ENCODE peak calls at places on chromosomes 3 and 15, in six cellular contexts. H, U, A, F, N and Q are unnamed samples.

GRCh38 chr15:66721020-66721419 is 19.0 kb downstream of the SMAD6 start:
- DNase-seq in U (no peak), H (no peak), A (no peak), F (no peak), N (no peak), Q (no peak)

GRCh38 chr3:30421261-30421660 is 185.1 kb upstream of the TGFBR2 start:
- DNase-seq in H (no peak), A (peak; percentile 84), N (peak; percentile 78), U (peak; percentile 41), F (no peak), Q (no peak)

GRCh38 chr15:31435891-31436628 is 109.4 kb downstream of the KLF13 start:
- DNase-seq in H (no peak), U (no peak), A (no peak), N (no peak), F (no peak), Q (no peak)

GRCh38 chr3:8518138-8518537 is 16.5 kb downstream of the LMCD1 start:
- DNase-seq in F (no peak), H (no peak), A (peak; percentile 82), N (peak; percentile 59), U (no peak), Q (no peak)

GRCh38 chr3:156359337-156359736 is 195.6 kb downstream of the SSR3 start:
- DNase-seq in A (no peak), U (no peak), F (no peak), H (no peak), N (no peak), Q (no peak)

GRCh38 chr15:47551079-47551478 is 166.2 kb upstream of the SEMA6D start:
- DNase-seq in H (no peak), U (no peak), F (no peak), A (no peak), N (no peak), Q (no peak)

GRCh38 chr15:31292391-31293020 is 34.1 kb upstream of the KLF13 start:
- DNase-seq in H (no peak), N (no peak), A (no peak), F (no peak), U (no peak), Q (no peak)

GRCh38 chr3:40504636-40505430 is 1.0 kb upstream of the ZNF620 start:
- DNase-seq in A (peak; percentile 99), H (no peak), N (peak; percentile 99), F (no peak), U (peak; percentile 67), Q (no peak)

GRCh38 chr3:25293736-25294135 is 134.3 kb upstream of the RARB start:
- DNase-seq in H (no peak), F (no peak), U (no peak), N (no peak), A (no peak), Q (no peak)

GRCh38 chr3:98021821-98022220 is 13.3 kb downstream of the GABRR3 start:
- DNase-seq in A (peak; percentile 63), F (no peak), H (no peak), U (peak; percentile 5), N (peak; percentile 62), Q (no peak)

GRCh38 chr15:51736646-51737537 is 563 bp downstream of the LYSMD2 start:
- DNase-seq in A (no peak), U (no peak), H (peak; percentile 73), F (peak; percentile 93), N (no peak), Q (no peak)

GRCh38 chr3:129619726-129620162 is 13.3 kb upstream of the PLXND1 start:
- DNase-seq in F (peak; percentile 60), A (no peak), U (no peak), H (peak; percentile 49), N (no peak), Q (no peak)

GRCh38 chr3:121295966-121296365 is 249.8 kb downstream of the POLQ start:
- DNase-seq in A (no peak), F (no peak), U (no peak), H (no peak), N (peak; percentile 31), Q (no peak)

GRCh38 chr3:21417991-21418390 is 333.0 kb downstream of the ZNF385D start:
- DNase-seq in H (no peak), U (no peak), A (no peak), F (no peak), N (no peak), Q (no peak)

GRCh38 chr3:194667363-194667762 is 4.6 kb downstream of the LSG1 start:
- DNase-seq in H (no peak), U (no peak), A (no peak), F (no peak), N (no peak), Q (no peak)

GRCh38 chr3:48776854-48777253 is 59.8 kb upstream of the IP6K2 start:
- DNase-seq in F (no peak), U (no peak), H (no peak), N (no peak), A (no peak), Q (no peak)

GRCh38 chr15:74373056-74373650 is 5.7 kb upstream of the CYP11A1 start:
- DNase-seq in A (no peak), F (no peak), N (no peak), U (no peak), H (no peak), Q (no peak)

GRCh38 chr3:14204605-14205284 is 26.1 kb downstream of the LSM3 start:
- DNase-seq in N (peak; percentile 84), U (no peak), F (no peak), A (peak; percentile 71), H (no peak), Q (no peak)

GRCh38 chr3:51962854-51963530 is 4.3 kb downstream of the PCBP4 start:
- DNase-seq in N (no peak), A (peak; percentile 31), F (no peak), H (no peak), U (no peak), Q (no peak)

GRCh38 chr15:25784876-25785642 is 78.1 kb downstream of the ATP10A start:
- DNase-seq in F (no peak), A (peak; percentile 94), U (no peak), N (no peak), H (no peak), Q (no peak)

GRCh38 chr3:71132995-71133730 is 450.4 kb downstream of the FOXP1 start:
- DNase-seq in F (no peak), H (no peak), U (no peak), A (no peak), N (no peak), Q (no peak)

GRCh38 chr3:161372321-161373260 is 1.3 kb upstream of the SPTSSB start:
- DNase-seq in U (no peak), N (peak; percentile 2), A (no peak), H (peak; percentile 37), F (peak; percentile 79), Q (peak; percentile 70)

GRCh38 chr3:153752405-153753027 is 368.7 kb upstream of the ARHGEF26 start:
- DNase-seq in H (no peak), F (no peak), N (no peak), A (no peak), U (no peak), Q (no peak)

GRCh38 chr3:33186524-33187367 is 31.9 kb downstream of the SUSD5 start:
- DNase-seq in U (no peak), F (no peak), H (no peak), A (peak; percentile 15), N (no peak), Q (no peak)

GRCh38 chr3:150495149-150495548 is 51.1 kb downstream of the SERP1 start:
- DNase-seq in F (no peak), H (no peak), U (no peak), A (peak; percentile 11), N (no peak), Q (no peak)
- TF ChIP-seq CTCF in F (no peak), H (no peak), U (no peak), A (no peak), N (no peak), Q (no peak)

GRCh38 chr3:34882764-34883163 is 756.6 kb upstream of the ARPP21 start:
- DNase-seq in N (no peak), A (no peak), H (no peak), F (no peak), U (no peak), Q (no peak)
- TF ChIP-seq CTCF in N (no peak), A (no peak), H (no peak), F (no peak), U (no peak), Q (peak; percentile 55)

GRCh38 chr3:189267981-189268613 is 96.3 kb downstream of the TPRG1 start:
- DNase-seq in U (no peak), N (no peak), H (no peak), A (no peak), F (no peak), Q (no peak)
- TF ChIP-seq CTCF in U (peak; percentile 6), N (peak; percentile 48), H (peak; percentile 17), A (peak; percentile 9), F (peak; percentile 5), Q (peak; percentile 35)

GRCh38 chr15:38427380-38427779 is 26.5 kb upstream of the FAM98B start:
- DNase-seq in U (no peak), H (no peak), A (no peak), N (no peak), F (no peak), Q (no peak)
- TF ChIP-seq CTCF in U (no peak), H (no peak), A (no peak), N (no peak), F (no peak), Q (no peak)

GRCh38 chr15:99268431-99268830 is 17.1 kb downstream of the LRRC28 start:
- DNase-seq in A (no peak), H (no peak), F (no peak), U (no peak), N (no peak), Q (no peak)

GRCh38 chr15:99267957-99268356 is 16.7 kb downstream of the LRRC28 start:
- DNase-seq in F (no peak), N (no peak), H (no peak), A (no peak), U (no peak), Q (no peak)

GRCh38 chr15:99264125-99264524 is 12.8 kb downstream of the LRRC28 start:
- DNase-seq in F (no peak), A (no peak), H (no peak), N (no peak), U (no peak), Q (no peak)

DNA sequence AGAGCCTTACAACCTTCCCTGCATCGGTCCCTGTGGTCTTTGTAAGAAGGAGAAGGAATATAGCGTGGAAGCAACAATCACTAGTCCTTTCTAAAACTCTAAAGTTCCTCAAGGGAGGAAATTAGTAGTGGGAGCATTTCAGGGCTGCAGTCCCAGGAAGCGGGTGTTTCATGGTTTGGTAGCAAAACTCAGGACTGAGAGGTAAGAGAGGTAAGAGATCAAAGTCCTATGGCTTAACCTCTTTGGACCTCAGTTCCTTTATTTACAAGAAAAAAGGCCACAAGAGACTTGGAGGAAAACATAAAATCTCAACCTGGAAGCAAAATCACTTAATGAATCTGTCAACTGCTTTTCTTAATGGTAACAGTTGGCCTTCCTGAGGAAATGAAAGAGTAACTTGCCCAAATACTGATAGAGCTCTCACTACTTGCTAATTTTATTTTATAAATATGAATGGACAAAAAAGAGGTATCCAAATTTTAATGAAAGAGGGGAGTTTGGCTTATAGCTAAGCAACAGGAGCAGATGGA is 14.3 kb downstream of the LRRC28 start:
- DNase-seq in A (no peak), H (no peak), U (no peak), F (no peak), N (no peak), Q (no peak)
- TF ChIP-seq CTCF in A (no peak), H (no peak), U (no peak), F (no peak), N (no peak), Q (no peak)